ENCODE peak calls at places on chromosomes 1 and 21, in ten cellular contexts. G is choroid plexus epithelial cell; B is activated B cell treated with CpG ODN at 0.5 μM for 24 hours; Q is astrocyte of the cerebellum; W is right atrium auricular region; L is mucosa of descending colon; H is CD8-positive, alpha-beta T cell; I is GM13977; V is GM20000; X is body of pancreas. E is an unnamed sample.

GRCh38 chr1:26531651-26532131 is 2.1 kb downstream of the RPS6KA1 start:
- DNase-seq in V (no peak), W (no peak), L (peak), H (no peak), B (no peak), G (no peak), X (peak), I (no peak), Q (no peak), E (no peak)

GRCh38 chr1:237736372-237737029 is 154.2 kb downstream of the ZP4 start:
- DNase-seq in I (no peak), B (no peak), Q (no peak), G (no peak), L (no peak), V (no peak), X (no peak), W (no peak), H (no peak), E (no peak)

GRCh38 chr21:42476493-42477342 is 19.3 kb downstream of the RSPH1 start:
- DNase-seq in H (no peak), B (no peak), G (no peak), X (no peak), V (no peak), L (no peak), W (peak), I (no peak), Q (no peak), E (no peak)

GRCh38 chr1:2593251-2593878 is 6.8 kb downstream of the PRXL2B start:
- DNase-seq in Q (no peak), V (no peak), G (no peak), H (no peak), X (no peak), I (no peak), B (peak), L (peak), W (no peak), E (no peak)

GRCh38 chr1:7298749-7299151 is 472.3 kb upstream of the VAMP3 start:
- DNase-seq in I (no peak), B (no peak), H (no peak), Q (no peak), W (no peak), X (no peak), V (no peak), G (peak), L (no peak), E (no peak)

GRCh38 chr21:45455321-45456013 is 50.5 kb downstream of the COL18A1 start:
- DNase-seq in G (no peak), W (no peak), B (no peak), X (no peak), I (no peak), Q (no peak), H (no peak), V (no peak), L (no peak), E (no peak)

GRCh38 chr1:20233394-20233793 is 47.1 kb upstream of the PLA2G2C start:
- DNase-seq in L (no peak), H (no peak), I (peak), B (no peak), X (no peak), V (peak), W (no peak), G (peak), Q (no peak), E (no peak)

GRCh38 chr1:47023268-47024137 is at the start of gene CYP4X1:
- DNase-seq in Q (no peak), L (peak), V (no peak), B (no peak), G (peak), H (no peak), X (peak), W (no peak), I (no peak), E (no peak)

GRCh38 chr1:44641126-44642102 is 32.9 kb downstream of the TMEM53 start:
- DNase-seq in X (no peak), I (no peak), W (no peak), B (no peak), G (no peak), V (no peak), Q (no peak), L (no peak), H (no peak), E (no peak)

GRCh38 chr1:15803380-15803779 is 4.1 kb downstream of the UQCRHL start:
- DNase-seq in B (peak), H (peak), W (no peak), X (no peak), I (peak), G (peak), V (peak), L (no peak), Q (no peak), E (no peak)
- TF ChIP-seq CTCF in B (no peak), H (peak), W (no peak), X (no peak), I (peak), G (peak), V (no peak), L (no peak), Q (peak), E (peak)

DNA sequence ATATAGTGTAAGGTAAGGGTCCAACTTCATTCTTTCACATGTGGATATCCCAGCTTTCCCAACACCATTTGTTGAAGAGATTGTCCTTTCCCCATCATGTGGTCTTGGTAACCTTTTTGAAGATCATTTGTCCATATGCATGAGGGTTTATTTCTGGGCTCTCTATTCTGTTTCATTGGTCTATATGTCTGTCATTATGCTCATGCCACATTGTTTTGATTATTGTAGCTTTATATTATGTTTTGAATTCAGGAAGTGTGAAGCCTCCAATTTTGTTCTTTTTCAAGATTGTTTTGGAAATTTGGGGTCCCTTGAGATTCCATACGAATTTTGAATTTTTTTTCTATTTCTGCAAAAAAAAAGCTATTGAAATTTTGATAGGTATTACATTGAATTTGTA is 15.2 kb upstream of the RCSD1 start:
- DNase-seq in W (no peak), L (no peak), X (no peak), V (no peak), G (no peak), B (no peak), I (no peak), H (no peak), Q (no peak), E (no peak)
- TF ChIP-seq CTCF in W (no peak), L (no peak), X (no peak), V (no peak), G (no peak), B (no peak), I (no peak), H (no peak), Q (no peak), E (no peak)

DNA sequence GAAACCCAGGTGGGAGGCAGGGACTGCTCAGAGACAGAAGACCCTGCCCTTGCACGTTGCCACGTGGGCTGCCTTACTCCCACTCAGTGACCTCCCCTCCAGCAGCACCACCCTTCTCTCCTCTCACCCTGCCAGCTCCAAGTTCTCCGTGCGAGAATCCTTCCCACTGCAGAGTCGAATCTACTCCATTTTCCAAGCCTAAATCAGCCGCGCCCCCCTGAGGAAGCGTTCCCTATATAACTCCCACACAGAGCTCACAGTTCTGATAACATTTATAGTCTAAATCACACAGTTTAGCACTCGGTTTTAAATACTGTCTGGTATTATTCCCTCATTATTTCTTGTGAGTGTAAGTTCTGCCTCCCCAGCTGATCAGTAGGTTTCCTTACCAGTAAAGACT is 7.7 kb downstream of the LRRN2 start:
- DNase-seq in H (no peak), V (no peak), B (no peak), I (no peak), Q (no peak), W (no peak), X (no peak), G (no peak), L (no peak), E (no peak)
- TF ChIP-seq CTCF in H (no peak), V (no peak), B (no peak), I (no peak), Q (no peak), W (no peak), X (no peak), G (no peak), L (no peak), E (no peak)

GRCh38 chr21:32782698-32783097 is 11.1 kb upstream of the PAXBP1 start:
- DNase-seq in L (no peak), V (no peak), W (no peak), B (no peak), Q (no peak), I (no peak), G (no peak), H (no peak), X (no peak), E (no peak)
- TF ChIP-seq CTCF in L (no peak), V (no peak), W (no peak), B (no peak), Q (no peak), I (no peak), G (peak), H (no peak), X (no peak), E (no peak)

GRCh38 chr1:89291276-89291675 is 18.6 kb upstream of the GBP5 start:
- DNase-seq in L (no peak), H (no peak), Q (no peak), G (no peak), V (no peak), W (no peak), B (no peak), X (no peak), I (no peak), E (no peak)
- TF ChIP-seq CTCF in L (no peak), H (no peak), Q (no peak), G (no peak), V (no peak), W (no peak), B (no peak), X (no peak), I (no peak), E (no peak)

GRCh38 chr1:82091274-82091673 is 290.5 kb downstream of the ADGRL2 start:
- DNase-seq in X (no peak), W (no peak), H (no peak), I (no peak), B (no peak), Q (no peak), G (no peak), L (no peak), V (no peak), E (no peak)

GRCh38 chr1:82086739-82087138 is 286.0 kb downstream of the ADGRL2 start:
- DNase-seq in I (no peak), B (no peak), W (no peak), X (no peak), Q (no peak), H (no peak), L (no peak), G (peak), V (no peak), E (no peak)

GRCh38 chr1:82094136-82094535 is 293.4 kb downstream of the ADGRL2 start:
- DNase-seq in H (no peak), L (no peak), X (no peak), B (no peak), I (no peak), W (no peak), V (no peak), Q (no peak), G (no peak), E (no peak)

GRCh38 chr1:82091729-82092128 is 291.0 kb downstream of the ADGRL2 start:
- DNase-seq in H (no peak), V (no peak), I (no peak), G (peak), B (no peak), Q (no peak), W (no peak), L (no peak), X (no peak), E (no peak)

GRCh38 chr1:82090104-82090503 is 289.4 kb downstream of the ADGRL2 start:
- DNase-seq in X (no peak), I (no peak), B (no peak), V (no peak), Q (no peak), G (peak), L (no peak), H (no peak), W (no peak), E (no peak)
- TF ChIP-seq CTCF in X (no peak), I (peak), B (no peak), V (no peak), Q (peak), G (peak), L (no peak), H (no peak), W (no peak), E (no peak)

E was measured in omental fat pad.